ENCODE peak calls at places on chromosomes 4 and X, in eight cellular contexts. X, P, N, U, L, S, C and Y are unnamed samples.
A peak's percentile ranks its signal among the peaks of the same experiment; 100 is the strongest.

GRCh38 chrX:149004936-149005335 is 500.2 kb downstream of the IDS start:
- DNase-seq in X (no peak), P (no peak), N (no peak), U (no peak), L (peak; percentile 53), S (no peak), C (no peak), Y (no peak)

GRCh38 chr4:24798036-24798610 is 2.8 kb downstream of the SOD3 start:
- DNase-seq in X (no peak), P (no peak), N (no peak), U (no peak), L (no peak), S (no peak), C (no peak), Y (no peak)

GRCh38 chr4:118284169-118284568 is 68.6 kb downstream of the PRSS12 start:
- DNase-seq in X (peak; percentile 32), P (no peak), N (no peak), U (no peak), L (no peak), S (no peak), C (no peak), Y (no peak)

GRCh38 chrX:10901290-10901633 is 209.9 kb upstream of the HCCS start:
- DNase-seq in X (no peak), P (no peak), N (no peak), U (no peak), L (no peak), S (no peak), C (no peak), Y (no peak)

GRCh38 chrX:154750301-154751120 is at the start of gene GAB3:
- DNase-seq in X (no peak), P (peak; percentile 40), N (no peak), U (peak; percentile 58), L (peak; percentile 45), S (no peak), C (peak; percentile 92), Y (no peak)

GRCh38 chr4:168852933-168853713 is 156.9 kb downstream of the CBR4 start:
- DNase-seq in X (no peak), P (no peak), N (peak; percentile 24), U (no peak), L (no peak), S (no peak), C (no peak), Y (no peak)

GRCh38 chrX:45070116-45071007 is 130.3 kb downstream of the DIPK2B start:
- DNase-seq in X (peak; percentile 29), P (no peak), N (peak; percentile 45), U (no peak), L (peak; percentile 35), S (no peak), C (no peak), Y (no peak)

GRCh38 chr4:53981066-53981465 is 83.3 kb downstream of the CHIC2 start:
- DNase-seq in X (peak; percentile 35), P (no peak), N (no peak), U (no peak), L (no peak), S (no peak), C (no peak), Y (no peak)

GRCh38 chrX:40105016-40105790 is 7.4 kb upstream of the BCOR start:
- DNase-seq in X (peak; percentile 36), P (peak; percentile 67), N (no peak), U (peak; percentile 75), L (peak; percentile 57), S (peak; percentile 4), C (peak; percentile 91), Y (no peak)

GRCh38 chr4:88162636-88163035 is 4.2 kb upstream of the ABCG2 start:
- DNase-seq in X (no peak), P (no peak), N (no peak), U (no peak), L (no peak), S (no peak), C (no peak), Y (no peak)

GRCh38 chr4:5899396-5899795 is 6.5 kb upstream of the CRMP1 start:
- DNase-seq in X (no peak), P (no peak), N (no peak), U (no peak), L (no peak), S (no peak), C (no peak), Y (no peak)

GRCh38 chr4:78656968-78657445 is 105.4 kb downstream of the ANXA3 start:
- DNase-seq in X (no peak), P (no peak), N (no peak), U (no peak), L (no peak), S (peak; percentile 5), C (no peak), Y (no peak)

GRCh38 chrX:19593684-19594083 is 78.4 kb upstream of the MAP3K15 start:
- DNase-seq in X (no peak), P (no peak), N (no peak), U (no peak), L (peak; percentile 36), S (no peak), C (no peak), Y (no peak)

GRCh38 chr4:60656171-60656570 is 544.0 kb upstream of the ADGRL3 start:
- DNase-seq in X (no peak), P (no peak), N (no peak), U (no peak), L (peak; percentile 41), S (no peak), C (no peak), Y (no peak)

DNA sequence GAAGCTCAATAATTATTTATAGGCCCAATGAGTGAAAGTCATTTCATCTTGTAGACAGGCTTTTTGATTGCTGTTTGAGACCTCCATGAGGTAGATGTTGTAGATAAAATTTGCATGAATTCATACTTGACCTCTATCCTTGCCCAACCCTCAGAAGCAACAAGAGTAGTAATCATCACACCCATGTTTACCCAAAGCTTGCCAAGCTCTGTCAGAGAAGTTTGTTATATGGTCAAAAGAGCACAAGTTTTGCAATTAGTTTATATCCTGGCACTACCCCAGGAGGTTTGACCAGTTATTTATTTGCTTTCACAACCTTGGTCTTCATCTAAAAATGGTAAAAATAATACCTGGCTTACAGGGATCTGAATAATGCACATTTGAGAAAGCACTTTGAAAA is 20.7 kb downstream of the ADH7 start:
- DNase-seq in X (no peak), P (no peak), N (no peak), U (no peak), L (no peak), S (no peak), C (no peak), Y (no peak)
- H3K27ac ChIP-seq in X (no peak overlapping the region), P (no peak overlapping the region), N (no peak overlapping the region), U (no peak overlapping the region), L (no peak overlapping the region), S (no peak overlapping the region), C (no peak overlapping the region), Y (no peak overlapping the region)

GRCh38 chr4:155593793-155594192 is 72.9 kb upstream of the GUCY1A1 start:
- DNase-seq in X (no peak), P (no peak), N (no peak), U (no peak), L (peak; percentile 83), S (no peak), C (no peak), Y (no peak)

GRCh38 chr4:155591784-155592567 is 74.7 kb upstream of the GUCY1A1 start:
- DNase-seq in X (no peak), P (no peak), N (no peak), U (no peak), L (no peak), S (no peak), C (no peak), Y (no peak)

GRCh38 chr4:155590751-155591150 is 75.9 kb upstream of the GUCY1A1 start:
- DNase-seq in X (no peak), P (no peak), N (no peak), U (no peak), L (no peak), S (no peak), C (no peak), Y (no peak)

GRCh38 chr4:155592568-155593343 is 73.9 kb upstream of the GUCY1A1 start:
- DNase-seq in X (no peak), P (no peak), N (no peak), U (no peak), L (no peak), S (no peak), C (no peak), Y (no peak)

GRCh38 chr4:155591201-155591600 is 75.4 kb upstream of the GUCY1A1 start:
- DNase-seq in X (no peak), P (no peak), N (no peak), U (no peak), L (no peak), S (no peak), C (no peak), Y (no peak)
- H3K27ac ChIP-seq in X (no peak overlapping the region), P (no peak overlapping the region), N (no peak overlapping the region), U (no peak overlapping the region), L (no peak overlapping the region), S (no peak overlapping the region), C (no peak overlapping the region), Y (no peak overlapping the region)

DNA sequence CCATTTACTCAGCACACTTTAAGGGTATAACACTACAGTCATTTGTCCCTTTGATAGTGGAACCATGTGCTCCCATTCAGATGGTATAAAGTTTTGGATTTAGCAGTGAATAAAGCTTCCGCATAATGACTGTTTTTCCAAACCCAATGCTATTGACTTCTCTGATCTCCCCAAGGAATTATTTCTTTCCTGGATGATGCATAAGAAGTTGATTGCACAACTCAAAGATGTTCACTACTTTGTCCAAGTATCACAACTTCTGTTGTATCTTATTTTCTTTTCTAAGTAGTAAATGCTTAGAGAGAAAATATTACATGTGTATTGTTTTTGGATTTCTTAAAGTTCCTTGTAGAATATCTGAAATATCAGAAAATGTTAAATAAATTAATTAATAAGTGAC is 300.2 kb downstream of the GPM6A start:
- DNase-seq in X (no peak), P (no peak), N (no peak), U (no peak), L (no peak), S (no peak), C (no peak), Y (no peak)
- H3K27ac ChIP-seq in X (no peak overlapping the region), P (no peak overlapping the region), N (no peak overlapping the region), U (no peak overlapping the region), L (no peak overlapping the region), S (no peak overlapping the region), C (no peak overlapping the region), Y (no peak overlapping the region)

DNA sequence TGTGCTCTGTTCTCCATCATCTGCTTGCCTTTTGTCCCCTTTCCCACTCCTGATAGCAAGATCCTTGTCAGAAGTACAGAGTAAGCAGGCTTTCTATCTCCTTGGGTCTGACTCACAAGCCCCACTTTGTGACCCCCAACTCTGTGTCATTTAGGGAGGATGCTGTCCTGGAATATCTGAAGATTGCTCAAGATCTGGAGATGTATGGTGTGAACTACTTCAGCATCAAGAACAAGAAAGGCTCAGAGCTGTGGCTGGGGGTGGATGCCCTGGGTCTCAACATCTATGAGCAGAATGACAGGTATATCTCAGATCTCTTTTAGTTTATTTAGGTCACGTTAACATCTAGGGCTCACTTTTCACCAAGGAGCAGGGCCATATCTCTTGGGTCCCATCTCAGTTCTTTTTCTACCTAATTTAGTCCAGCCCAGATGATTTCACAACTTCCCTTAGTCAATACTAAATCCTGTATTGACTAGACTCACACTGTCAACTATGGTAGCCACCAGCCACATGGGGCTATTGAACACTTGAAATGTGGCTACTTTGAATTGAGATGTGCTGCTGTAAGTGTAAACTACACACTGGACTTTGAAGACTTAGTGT is 64.3 kb downstream of the MSN start:
- DNase-seq in X (no peak), P (no peak), N (no peak), U (no peak), L (no peak), S (no peak), C (no peak), Y (no peak)
- H3K27ac ChIP-seq in X (no peak overlapping the region), P (no peak overlapping the region), N (peak overlapping the region; percentile 11), U (no peak overlapping the region), L (no peak overlapping the region), S (no peak overlapping the region), C (no peak overlapping the region), Y (no peak overlapping the region)